ENCODE peak calls at places on chromosomes 3 and 15, in ten cellular contexts. W is MCF 10A, Y is brain microvascular endothelial cell, G is NB4, J is fibroblast of lung, D is WTC11, Z is gastrocnemius medialis, X is DND-41, E is mammary epithelial cell, L is B cell. B is an unnamed sample.
A peak's percentile ranks its signal among the peaks of the same experiment; 100 is the strongest.

GRCh38 chr3:29936054-29936453 is 655.2 kb downstream of the RBMS3 start:
- DNase-seq in D (no peak), W (peak; percentile 14), Y (no peak), E (no peak), L (no peak), X (no peak), Z (no peak), J (no peak), G (no peak), B (no peak)

GRCh38 chr3:99620976-99621375 is 17.4 kb upstream of the COL8A1 start:
- DNase-seq in E (no peak), Z (no peak), W (no peak), D (no peak), X (no peak), Y (no peak), L (no peak), G (no peak), J (no peak), B (no peak)

GRCh38 chr3:142239421-142239820 is 14.0 kb upstream of the GK5 start:
- DNase-seq in D (no peak), W (peak; percentile 55), X (no peak), Y (no peak), L (no peak), J (no peak), Z (no peak), E (no peak), G (no peak), B (no peak)

GRCh38 chr3:129056832-129057231 is 3.7 kb upstream of the GP9 start:
- DNase-seq in E (no peak), J (no peak), D (no peak), W (no peak), L (no peak), G (no peak), Z (no peak), Y (no peak), X (no peak), B (no peak)

GRCh38 chr3:127448671-127449070 is 141.9 kb downstream of the TPRA1 start:
- DNase-seq in W (no peak), X (no peak), G (no peak), Z (no peak), Y (no peak), J (no peak), L (peak; percentile 13), D (no peak), E (no peak), B (no peak)

GRCh38 chr3:194344012-194344411 is 7.1 kb downstream of the CPN2 start:
- DNase-seq in E (peak; percentile 32), J (peak; percentile 63), G (peak; percentile 70), Z (peak; percentile 50), W (peak; percentile 70), X (peak; percentile 72), L (peak; percentile 70), Y (peak; percentile 58), D (peak; percentile 90), B (peak; percentile 84)

GRCh38 chr3:129291487-129291886 is 12.8 kb downstream of the HMCES start:
- DNase-seq in Y (no peak), Z (no peak), L (no peak), W (no peak), J (peak; percentile 79), E (no peak), X (no peak), D (no peak), G (no peak), B (no peak)

GRCh38 chr3:98039322-98040024 is 4.4 kb upstream of the GABRR3 start:
- DNase-seq in Z (peak; percentile 15), G (peak; percentile 82), X (peak; percentile 67), J (peak; percentile 91), E (peak; percentile 80), Y (peak; percentile 86), L (peak; percentile 62), D (peak; percentile 61), W (peak; percentile 86), B (peak; percentile 90)

GRCh38 chr15:26891448-26891881 is 24.6 kb downstream of the GABRA5 start:
- DNase-seq in L (no peak), X (peak; percentile 47), D (peak; percentile 90), Y (peak; percentile 49), G (peak; percentile 75), E (peak; percentile 41), Z (no peak), W (peak; percentile 5), J (peak; percentile 73), B (peak; percentile 71)

GRCh38 chr3:65303431-65303830 is 615.6 kb upstream of the ADAMTS9 start:
- DNase-seq in E (peak; percentile 69), Y (no peak), J (no peak), G (peak; percentile 0), L (no peak), W (peak; percentile 43), Z (no peak), X (no peak), D (no peak), B (no peak)

GRCh38 chr3:122315619-122316018 is 9.4 kb upstream of the CSTA start:
- DNase-seq in E (no peak), L (no peak), J (no peak), X (no peak), D (peak; percentile 56), Z (no peak), Y (no peak), W (no peak), G (no peak), B (no peak)

GRCh38 chr3:86969500-86970189 is 21.3 kb downstream of the VGLL3 start:
- DNase-seq in D (peak; percentile 66), G (peak; percentile 54), Z (no peak), E (peak; percentile 46), Y (peak; percentile 68), W (peak; percentile 79), L (no peak), J (peak; percentile 76), X (peak; percentile 23), B (peak; percentile 50)

GRCh38 chr15:68204776-68205557 is at the start of gene CALML4:
- DNase-seq in D (no peak), Z (peak; percentile 67), X (no peak), G (no peak), W (no peak), Y (no peak), J (peak; percentile 55), L (no peak), E (no peak), B (no peak)
- TF ChIP-seq CTCF in D (no peak), Z (no peak), X (no peak), G (no peak), W (no peak), Y (no peak), J (no peak), L (no peak), E (no peak), B (no peak)

GRCh38 chr3:89847955-89848354 is 740.5 kb downstream of the EPHA3 start:
- DNase-seq in Y (no peak), D (no peak), G (no peak), W (peak; percentile 21), E (no peak), L (no peak), X (no peak), J (peak; percentile 59), Z (no peak), B (no peak)

DNA sequence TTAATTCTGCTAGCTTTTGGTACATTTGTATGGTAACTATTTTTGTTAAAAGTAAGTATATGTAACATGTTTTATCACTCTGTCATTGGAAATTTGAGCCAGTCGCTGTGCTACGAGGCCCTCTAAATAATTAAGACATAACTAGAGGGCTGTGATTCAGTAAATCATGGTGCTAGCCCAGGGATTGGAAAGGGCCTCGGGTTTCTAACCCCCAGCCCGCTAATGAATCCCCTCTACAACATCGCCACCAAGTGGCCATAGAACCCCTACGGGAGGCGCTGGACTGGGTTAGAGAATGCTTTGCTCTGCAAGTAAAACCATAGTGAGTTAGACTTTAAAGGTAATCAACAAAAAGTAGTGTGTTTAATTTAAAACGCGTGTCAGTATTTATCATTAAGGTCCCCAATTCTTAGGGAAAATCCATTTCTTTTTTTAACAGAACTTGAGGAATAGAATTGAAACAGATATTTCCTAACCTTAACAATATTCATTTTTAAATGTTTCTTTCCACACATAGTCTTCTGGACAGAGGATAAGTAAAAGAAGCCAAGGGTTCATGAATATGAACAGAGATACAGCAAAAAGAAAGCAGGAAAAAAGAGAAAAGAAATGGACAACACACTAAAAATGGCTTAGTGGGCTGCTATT is 744.7 kb downstream of the EPHA3 start:
- DNase-seq in D (peak; percentile 86), L (no peak), J (peak; percentile 72), W (peak; percentile 65), X (peak; percentile 11), Y (peak; percentile 27), G (peak; percentile 47), E (no peak), Z (no peak), B (peak; percentile 1)
- TF ChIP-seq CTCF in D (peak; percentile 47), L (no peak), J (peak; percentile 67), W (peak; percentile 59), X (peak; percentile 34), Y (peak; percentile 89), G (peak; percentile 72), E (peak; percentile 44), Z (peak; percentile 31), B (no peak)

GRCh38 chr3:133374706-133375105 is 25.1 kb upstream of the BFSP2 start:
- DNase-seq in W (no peak), D (no peak), G (no peak), Y (peak; percentile 73), J (no peak), L (no peak), E (no peak), Z (no peak), X (no peak), B (no peak)

GRCh38 chr3:133380481-133381225 is 19.2 kb upstream of the BFSP2 start:
- DNase-seq in D (no peak), Z (no peak), G (no peak), W (no peak), X (no peak), Y (no peak), L (no peak), E (no peak), J (no peak), B (no peak)

GRCh38 chr3:133379926-133380325 is 19.9 kb upstream of the BFSP2 start:
- DNase-seq in J (no peak), L (peak; percentile 9), E (no peak), W (no peak), X (no peak), D (no peak), G (no peak), Y (no peak), Z (no peak), B (no peak)

GRCh38 chr3:133377396-133377795 is 22.5 kb upstream of the BFSP2 start:
- DNase-seq in X (no peak), D (no peak), Z (no peak), E (peak; percentile 42), J (peak; percentile 75), L (peak; percentile 31), W (peak; percentile 64), G (peak; percentile 63), Y (peak; percentile 53), B (peak; percentile 7)

DNA sequence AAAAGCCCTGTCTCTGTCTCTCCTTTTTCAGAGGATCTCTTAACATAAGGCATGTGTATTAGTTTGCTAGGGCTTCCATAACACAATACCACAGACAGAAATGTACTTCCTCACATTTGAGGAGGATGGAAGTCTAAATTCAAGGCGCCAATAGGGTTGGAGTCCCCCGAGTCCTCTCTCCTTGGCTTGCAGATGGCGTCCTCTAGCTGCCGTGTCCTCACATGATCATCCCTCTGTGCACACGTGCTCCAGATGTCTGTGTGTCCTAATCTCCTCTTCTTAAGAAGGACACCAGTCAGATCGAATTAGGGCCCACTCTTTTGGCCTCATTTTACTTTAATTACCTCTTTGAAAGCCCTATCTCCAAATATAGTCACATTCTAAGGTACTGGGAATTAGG is 23.1 kb upstream of the BFSP2 start:
- DNase-seq in D (peak; percentile 23), Y (peak; percentile 16), X (no peak), Z (no peak), G (peak; percentile 17), L (no peak), W (no peak), E (no peak), J (peak; percentile 7), B (no peak)
- TF ChIP-seq CTCF in D (no peak), Y (peak; percentile 49), X (no peak), Z (no peak), G (no peak), L (no peak), W (no peak), E (no peak), J (no peak), B (no peak)

GRCh38 chr3:136751259-136752045 is 726 bp downstream of the STAG1 start:
- DNase-seq in X (peak; percentile 78), G (peak; percentile 91), W (peak; percentile 87), L (peak; percentile 67), D (peak; percentile 79), J (peak; percentile 85), Y (peak; percentile 70), E (peak; percentile 68), Z (peak; percentile 73), B (peak; percentile 67)
- TF ChIP-seq CTCF in X (no peak), G (no peak), W (no peak), L (no peak), D (no peak), J (no peak), Y (no peak), E (no peak), Z (no peak), B (no peak)